ENCODE peak calls at places on chromosome 15, in five cellular contexts. E, Z, D, I and Q are unnamed samples.

GRCh38 chr15:83692820-83693581 is 39.1 kb downstream of the ADAMTSL3 start:
- DNase-seq in E (no peak), Z (no peak), D (peak), I (no peak), Q (no peak)

GRCh38 chr15:97114900-97115763 is 784.6 kb downstream of the NR2F2 start:
- DNase-seq in E (no peak), Z (no peak), D (no peak), I (no peak), Q (no peak)

GRCh38 chr15:80643296-80643965 is 51.7 kb upstream of the ABHD17C start:
- DNase-seq in E (peak), Z (no peak), D (no peak), I (no peak), Q (no peak)

GRCh38 chr15:83435202-83435601 is 11.9 kb upstream of the SH3GL3 start:
- DNase-seq in E (no peak), Z (no peak), D (no peak), I (no peak), Q (no peak)

GRCh38 chr15:39968273-39969001 is 34.5 kb downstream of the EIF2AK4 start:
- DNase-seq in E (no peak), Z (no peak), D (no peak), I (no peak), Q (no peak)

GRCh38 chr15:57890351-57890750 is 175.2 kb downstream of the ALDH1A2 start:
- DNase-seq in E (peak), Z (no peak), D (no peak), I (no peak), Q (no peak)

GRCh38 chr15:100168787-100169186 is 173.0 kb downstream of the ADAMTS17 start:
- DNase-seq in E (no peak), Z (no peak), D (no peak), I (no peak), Q (no peak)

GRCh38 chr15:82851331-82851850 is 42.0 kb downstream of the WHAMM start:
- DNase-seq in E (no peak), Z (no peak), D (no peak), I (no peak), Q (no peak)

GRCh38 chr15:68667800-68668625 is 89.2 kb downstream of the CORO2B start:
- DNase-seq in E (no peak), Z (no peak), D (peak), I (no peak), Q (no peak)

GRCh38 chr15:100537326-100537725 is 8.6 kb upstream of the CERS3 start:
- DNase-seq in E (no peak), Z (no peak), D (no peak), I (no peak), Q (no peak)

GRCh38 chr15:55518641-55519040 is 10.6 kb upstream of the DNAAF4 start:
- DNase-seq in E (no peak), Z (no peak), D (no peak), I (no peak), Q (no peak)

GRCh38 chr15:91408476-91409076 is 308.5 kb downstream of the SV2B start:
- DNase-seq in E (no peak), Z (peak), D (no peak), I (no peak), Q (no peak)

GRCh38 chr15:29083858-29084257 is 185.8 kb downstream of the NSMCE3 start:
- DNase-seq in E (no peak), Z (no peak), D (no peak), I (no peak), Q (no peak)

GRCh38 chr15:71802770-71803169 is 7.6 kb upstream of the NR2E3 start:
- DNase-seq in E (no peak), Z (no peak), D (no peak), I (no peak), Q (no peak)

GRCh38 chr15:80609512-80609946 is 85.6 kb upstream of the ABHD17C start:
- DNase-seq in E (no peak), Z (peak), D (no peak), I (no peak), Q (no peak)

GRCh38 chr15:78162038-78162437 is 12.9 kb downstream of the IDH3A start:
- DNase-seq in E (no peak), Z (no peak), D (no peak), I (no peak), Q (no peak)

GRCh38 chr15:68434021-68434420 is 2.1 kb upstream of the ITGA11 start:
- DNase-seq in E (no peak), Z (no peak), D (no peak), I (no peak), Q (no peak)

GRCh38 chr15:44706946-44707636 is 4.0 kb downstream of the PATL2 start:
- DNase-seq in E (no peak), Z (no peak), D (no peak), I (no peak), Q (no peak)

GRCh38 chr15:90838066-90838465 is 30.3 kb upstream of the FURIN start:
- DNase-seq in E (no peak), Z (no peak), D (no peak), I (peak), Q (no peak)

GRCh38 chr15:58065445-58066041 is at the start of gene ALDH1A2:
- DNase-seq in E (no peak), Z (peak), D (peak), I (peak), Q (peak)

GRCh38 chr15:87949934-87950298 is 306.6 kb downstream of the NTRK3 start:
- DNase-seq in E (no peak), Z (no peak), D (no peak), I (no peak), Q (no peak)

GRCh38 chr15:94704421-94704820 is 473.1 kb downstream of the MCTP2 start:
- DNase-seq in E (no peak), Z (no peak), D (no peak), I (no peak), Q (no peak)

GRCh38 chr15:91956026-91956723 is 102.7 kb downstream of the SLCO3A1 start:
- DNase-seq in E (peak), Z (peak), D (no peak), I (no peak), Q (peak)

GRCh38 chr15:74517096-74517495 is 23.9 kb upstream of the ARID3B start:
- DNase-seq in E (no peak), Z (no peak), D (no peak), I (no peak), Q (no peak)

GRCh38 chr15:78790027-78790426 is 21.2 kb downstream of the ADAMTS7 start:
- DNase-seq in E (peak), Z (no peak), D (no peak), I (no peak), Q (no peak)

GRCh38 chr15:57950381-57950946 is 115.0 kb downstream of the ALDH1A2 start:
- DNase-seq in E (no peak), Z (no peak), D (no peak), I (peak), Q (no peak)

GRCh38 chr15:48096813-48097212 is 24.0 kb upstream of the SLC24A5 start:
- DNase-seq in E (peak), Z (no peak), D (no peak), I (no peak), Q (no peak)

GRCh38 chr15:45795487-45796069 is 160.7 kb downstream of the SQOR start:
- DNase-seq in E (peak), Z (peak), D (no peak), I (peak), Q (no peak)

GRCh38 chr15:83747050-83747717 is 93.3 kb downstream of the ADAMTSL3 start:
- DNase-seq in E (no peak), Z (no peak), D (peak), I (no peak), Q (no peak)

GRCh38 chr15:35874260-35874905 is 328.4 kb upstream of the DPH6 start:
- DNase-seq in E (peak), Z (no peak), D (no peak), I (no peak), Q (no peak)

GRCh38 chr15:62740141-62741004 is 302.2 kb upstream of the TPM1 start:
- DNase-seq in E (peak), Z (no peak), D (peak), I (no peak), Q (no peak)

GRCh38 chr15:71709808-71710418 is 100.4 kb upstream of the NR2E3 start:
- DNase-seq in E (no peak), Z (no peak), D (peak), I (no peak), Q (no peak)

GRCh38 chr15:85618956-85619491 is 175.7 kb downstream of the KLHL25 start:
- DNase-seq in E (peak), Z (no peak), D (peak), I (no peak), Q (peak)

GRCh38 chr15:70299931-70300858 is 202.5 kb upstream of the TLE3 start:
- DNase-seq in E (no peak), Z (no peak), D (no peak), I (no peak), Q (no peak)

GRCh38 chr15:53962646-53963561 is 15.3 kb upstream of the UNC13C start:
- DNase-seq in E (no peak), Z (peak), D (no peak), I (peak), Q (peak)
- TF ChIP-seq CTCF in E (peak), Z (peak), D (no peak), I (peak), Q (peak)

DNA sequence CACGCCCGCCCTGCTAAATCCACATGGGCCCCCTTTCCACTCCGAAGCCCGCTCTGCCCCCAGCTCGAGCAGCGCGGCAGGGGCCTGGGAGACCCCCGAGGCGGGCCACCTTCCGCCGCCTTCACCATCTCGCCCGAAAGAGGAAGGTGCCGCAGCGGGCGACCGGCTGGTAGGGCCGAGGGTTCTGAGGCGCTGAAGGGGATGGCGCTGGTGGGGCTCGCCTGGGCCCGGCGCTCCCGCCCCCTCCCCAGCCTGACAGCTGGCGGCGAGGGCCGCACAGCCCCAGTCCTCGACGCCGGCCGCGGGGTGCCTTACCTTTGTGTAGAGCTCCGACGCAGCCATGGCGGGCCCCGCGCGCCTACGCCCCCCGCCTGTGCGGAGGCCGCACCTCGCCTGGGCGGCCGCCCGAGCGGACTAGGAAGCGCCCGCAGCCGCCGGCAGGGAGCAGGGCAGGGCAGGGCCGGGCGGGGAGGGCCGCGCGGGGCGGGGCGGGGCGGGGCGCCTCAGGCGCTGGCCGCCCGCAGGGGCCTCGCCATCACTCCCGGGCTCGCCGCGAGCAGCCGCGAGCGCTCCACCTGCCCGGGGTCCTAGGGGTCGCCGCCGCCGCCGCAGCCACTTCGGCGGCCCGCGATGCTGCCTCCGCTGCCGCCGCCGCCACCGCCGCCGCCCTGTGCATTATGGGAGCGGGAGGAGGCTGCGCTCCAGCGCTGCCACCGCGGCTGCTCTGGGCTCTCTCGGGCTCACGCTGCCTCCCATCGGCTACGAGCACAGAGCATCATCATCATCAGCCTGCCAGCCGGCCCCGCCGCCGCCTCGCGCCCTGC is at the start of gene MYO5A:
- DNase-seq in E (peak), Z (peak), D (peak), I (peak), Q (peak)
- TF ChIP-seq CTCF in E (peak), Z (no peak), D (peak), I (peak), Q (no peak)

GRCh38 chr15:64029111-64029510 is 17.2 kb downstream of the DAPK2 start:
- DNase-seq in E (no peak), Z (no peak), D (no peak), I (no peak), Q (no peak)
- TF ChIP-seq CTCF in E (no peak), Z (no peak), D (no peak), I (no peak), Q (no peak)

GRCh38 chr15:64459382-64459781 is 996 bp upstream of the ZNF609 start:
- DNase-seq in E (no peak), Z (no peak), D (no peak), I (no peak), Q (no peak)

GRCh38 chr15:64461577-64462162 is 1.3 kb downstream of the ZNF609 start:
- DNase-seq in E (peak), Z (peak), D (no peak), I (peak), Q (peak)

GRCh38 chr15:64460737-64461576 is 579 bp downstream of the ZNF609 start:
- DNase-seq in E (peak), Z (peak), D (peak), I (peak), Q (peak)

GRCh38 chr15:64462492-64462891 is 2.1 kb downstream of the ZNF609 start:
- DNase-seq in E (no peak), Z (no peak), D (no peak), I (no peak), Q (no peak)

GRCh38 chr15:64460206-64460736 is at the start of gene ZNF609:
- DNase-seq in E (peak), Z (peak), D (peak), I (peak), Q (peak)
- TF ChIP-seq CTCF in E (no peak), Z (no peak), D (peak), I (peak), Q (no peak)

DNA sequence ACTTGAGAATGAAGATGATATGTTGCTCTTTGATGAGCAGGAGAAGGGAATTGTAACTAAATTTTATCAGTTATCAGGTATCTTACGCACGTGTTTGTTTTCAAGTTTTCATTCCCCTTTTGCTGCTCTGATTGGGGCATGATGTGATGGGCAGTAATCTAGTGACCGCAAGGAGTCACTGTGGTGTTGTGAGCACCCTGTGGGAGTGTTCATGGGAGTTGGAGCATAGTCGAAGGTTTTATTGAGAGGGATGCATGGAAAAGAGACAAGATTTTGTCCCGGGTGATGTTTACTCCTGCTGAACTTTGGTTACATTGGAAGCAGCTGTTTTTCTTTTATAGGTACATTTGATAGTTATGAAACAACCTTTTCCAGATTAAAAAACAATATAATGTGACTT is 2.1 kb downstream of the FAN1 start:
- DNase-seq in E (no peak), Z (no peak), D (no peak), I (no peak), Q (no peak)
- TF ChIP-seq CTCF in E (peak), Z (peak), D (no peak), I (no peak), Q (no peak)

DNA sequence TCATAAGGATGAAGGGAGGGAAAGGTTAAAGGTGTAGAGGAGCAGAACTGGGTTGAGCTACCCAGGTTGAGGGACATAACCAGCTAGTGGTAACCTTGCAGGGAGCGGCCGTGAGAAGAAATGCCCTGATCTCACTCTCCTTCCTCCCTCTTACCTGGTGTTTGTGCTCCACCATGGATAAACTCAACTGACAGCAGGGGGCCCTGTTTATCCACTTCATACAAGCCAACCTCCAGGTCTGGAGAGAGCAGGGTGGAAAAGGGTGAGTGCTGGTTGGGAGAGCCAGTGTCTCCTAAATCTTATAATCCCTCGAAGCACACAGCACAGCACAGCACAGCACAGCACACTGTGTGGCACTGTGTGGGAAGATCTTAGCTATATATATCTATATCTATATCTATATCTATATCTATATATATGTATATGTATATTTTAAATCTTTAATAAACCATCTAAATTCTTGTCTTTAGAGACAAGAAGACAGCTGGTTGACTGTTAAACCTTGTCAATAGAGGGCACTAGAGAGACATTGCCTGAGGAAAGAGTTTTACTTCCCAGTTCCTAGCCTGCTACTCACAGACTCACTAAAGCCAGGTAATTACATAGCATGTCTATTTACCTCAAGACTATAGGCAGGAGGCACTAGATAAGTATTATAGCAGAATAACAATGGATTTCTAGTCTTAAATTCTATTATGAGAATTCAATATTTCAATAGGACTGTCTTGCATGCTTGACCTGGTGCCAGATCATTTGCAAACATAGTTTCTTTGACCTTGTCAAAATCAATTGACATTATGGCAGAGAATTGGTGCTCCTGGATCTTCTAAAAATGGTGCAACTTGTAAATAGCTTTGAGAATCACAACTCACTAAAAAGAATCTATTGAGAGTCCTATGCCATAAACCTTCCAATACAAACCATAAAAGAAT is 21.7 kb upstream of the FMN1 start:
- DNase-seq in E (peak), Z (peak), D (no peak), I (peak), Q (no peak)
- TF ChIP-seq CTCF in E (peak), Z (peak), D (no peak), I (peak), Q (peak)

GRCh38 chr15:31173790-31174450 is 72.4 kb upstream of the TRPM1 start:
- DNase-seq in E (no peak), Z (no peak), D (no peak), I (no peak), Q (no peak)

GRCh38 chr15:31177936-31178335 is 76.4 kb upstream of the TRPM1 start:
- DNase-seq in E (no peak), Z (no peak), D (no peak), I (no peak), Q (no peak)

GRCh38 chr15:31178705-31179104 is 77.2 kb upstream of the TRPM1 start:
- DNase-seq in E (no peak), Z (no peak), D (no peak), I (no peak), Q (no peak)

GRCh38 chr15:31175484-31175883 is 74.0 kb upstream of the TRPM1 start:
- DNase-seq in E (no peak), Z (no peak), D (no peak), I (no peak), Q (no peak)

DNA sequence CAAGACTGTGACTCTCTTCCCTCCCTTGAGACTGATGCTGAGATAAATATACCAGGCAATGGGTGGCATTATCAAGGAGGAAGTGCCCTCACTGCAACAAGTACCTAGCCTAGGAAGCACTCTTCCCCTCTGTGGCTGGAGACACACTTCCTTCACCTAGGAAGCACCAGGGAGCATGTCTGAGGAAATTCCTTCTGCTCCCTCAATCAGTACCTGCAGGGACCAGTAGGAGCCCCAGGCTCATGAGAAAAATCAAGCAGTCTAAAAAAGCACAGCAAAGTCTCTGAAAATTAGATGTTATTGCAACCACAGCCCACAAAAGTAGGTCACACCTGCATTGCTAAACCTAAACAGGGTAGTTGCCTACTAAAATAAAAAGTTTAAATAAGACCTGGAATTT is 78.2 kb upstream of the TRPM1 start:
- DNase-seq in E (no peak), Z (no peak), D (no peak), I (no peak), Q (no peak)
- TF ChIP-seq CTCF in E (peak), Z (peak), D (no peak), I (no peak), Q (no peak)

GRCh38 chr15:96047255-96047931 is 283.1 kb upstream of the NR2F2 start:
- DNase-seq in E (peak), Z (no peak), D (peak), I (no peak), Q (no peak)
- TF ChIP-seq CTCF in E (no peak), Z (no peak), D (no peak), I (no peak), Q (no peak)

DNA sequence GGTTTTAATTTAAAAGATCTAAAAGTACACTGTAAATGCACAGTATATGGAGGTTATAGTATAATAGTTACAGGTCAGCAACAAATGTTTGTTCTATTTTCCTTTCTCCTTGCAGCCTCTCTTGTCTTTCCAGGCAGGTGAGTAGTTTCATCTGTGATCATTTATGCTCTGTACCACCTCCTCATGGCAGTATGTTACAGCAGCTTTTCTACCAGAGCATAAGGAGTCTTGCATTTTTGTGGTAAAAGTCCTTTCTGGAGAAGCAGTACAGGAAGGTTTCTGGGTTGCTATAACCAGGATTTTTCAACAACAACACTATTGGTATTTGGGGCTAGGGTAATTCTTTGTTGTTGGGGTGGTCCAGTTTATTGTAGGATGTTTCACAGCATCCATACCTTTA is 59.5 kb downstream of the ZNF609 start:
- DNase-seq in E (no peak), Z (no peak), D (no peak), I (no peak), Q (no peak)
- TF ChIP-seq CTCF in E (no peak), Z (peak), D (no peak), I (peak), Q (no peak)